ENCODE peak calls at places on chromosome 21, in seven cellular contexts. One of them, this sample, is unnamed.
A peak's percentile ranks its signal among the peaks of the same experiment; 100 is the strongest.

GRCh38 chr21:26199471-26199870 is 28.9 kb upstream of the APP start:
- DNase-seq in nucleus accumbens: no peak
- DNase-seq in SJSA1: no peak
- DNase-seq in substantia nigra: no peak
- DNase-seq in left cardiac atrium: no peak
- DNase-seq in skeletal muscle cell: peak; percentile 36
- DNase-seq in RCC 7860: no peak
- DNase-seq in this sample: no peak

GRCh38 chr21:30164796-30165195 is 1.8 kb downstream of the CLDN17 start:
- DNase-seq in nucleus accumbens: no peak
- DNase-seq in SJSA1: no peak
- DNase-seq in substantia nigra: no peak
- DNase-seq in left cardiac atrium: no peak
- DNase-seq in skeletal muscle cell: no peak
- DNase-seq in RCC 7860: no peak
- DNase-seq in this sample: no peak

GRCh38 chr21:29072873-29073221 is 601 bp downstream of the CCT8 start:
- DNase-seq in nucleus accumbens: no peak
- DNase-seq in SJSA1: no peak
- DNase-seq in substantia nigra: no peak
- DNase-seq in left cardiac atrium: no peak
- DNase-seq in skeletal muscle cell: no peak
- DNase-seq in RCC 7860: no peak
- DNase-seq in this sample: no peak

GRCh38 chr21:45997495-45998275 is 16.1 kb downstream of the COL6A1 start:
- DNase-seq in nucleus accumbens: no peak
- DNase-seq in SJSA1: no peak
- DNase-seq in substantia nigra: no peak
- DNase-seq in left cardiac atrium: peak; percentile 22
- DNase-seq in skeletal muscle cell: no peak
- DNase-seq in RCC 7860: no peak
- DNase-seq in this sample: no peak

GRCh38 chr21:38628426-38628825 is 130.1 kb upstream of the ERG start:
- DNase-seq in nucleus accumbens: no peak
- DNase-seq in SJSA1: no peak
- DNase-seq in substantia nigra: no peak
- DNase-seq in left cardiac atrium: no peak
- DNase-seq in skeletal muscle cell: no peak
- DNase-seq in RCC 7860: no peak
- DNase-seq in this sample: no peak

GRCh38 chr21:29481641-29482040 is 182.9 kb downstream of the BACH1 start:
- DNase-seq in nucleus accumbens: no peak
- DNase-seq in SJSA1: peak; percentile 83
- DNase-seq in substantia nigra: no peak
- DNase-seq in left cardiac atrium: no peak
- DNase-seq in skeletal muscle cell: peak; percentile 43
- DNase-seq in RCC 7860: no peak
- DNase-seq in this sample: no peak

GRCh38 chr21:44520326-44521300 is 19.4 kb downstream of the KRTAP10-1 start:
- DNase-seq in nucleus accumbens: no peak
- DNase-seq in SJSA1: no peak
- DNase-seq in substantia nigra: no peak
- DNase-seq in left cardiac atrium: peak; percentile 9
- DNase-seq in skeletal muscle cell: no peak
- DNase-seq in RCC 7860: no peak
- DNase-seq in this sample: no peak

GRCh38 chr21:38965910-38966504 is 160.3 kb downstream of the ETS2 start:
- DNase-seq in nucleus accumbens: no peak
- DNase-seq in SJSA1: no peak
- DNase-seq in substantia nigra: no peak
- DNase-seq in left cardiac atrium: no peak
- DNase-seq in skeletal muscle cell: no peak
- DNase-seq in RCC 7860: no peak
- DNase-seq in this sample: no peak

GRCh38 chr21:45142916-45143315 is 68.5 kb downstream of the ADARB1 start:
- DNase-seq in nucleus accumbens: no peak
- DNase-seq in SJSA1: no peak
- DNase-seq in substantia nigra: no peak
- DNase-seq in left cardiac atrium: no peak
- DNase-seq in skeletal muscle cell: no peak
- DNase-seq in RCC 7860: no peak
- DNase-seq in this sample: no peak

GRCh38 chr21:15706686-15707085 is 23.1 kb upstream of the USP25 start:
- DNase-seq in nucleus accumbens: no peak
- DNase-seq in SJSA1: peak; percentile 70
- DNase-seq in substantia nigra: no peak
- DNase-seq in left cardiac atrium: peak; percentile 19
- DNase-seq in skeletal muscle cell: peak; percentile 98
- DNase-seq in RCC 7860: peak; percentile 86
- DNase-seq in this sample: no peak

GRCh38 chr21:34498623-34499022 is 13.4 kb downstream of the KCNE1 start:
- DNase-seq in nucleus accumbens: no peak
- DNase-seq in SJSA1: no peak
- DNase-seq in substantia nigra: no peak
- DNase-seq in left cardiac atrium: no peak
- DNase-seq in skeletal muscle cell: peak; percentile 29
- DNase-seq in RCC 7860: no peak
- DNase-seq in this sample: peak; percentile 28

GRCh38 chr21:42546433-42546832 is 32.8 kb downstream of the SLC37A1 start:
- DNase-seq in nucleus accumbens: no peak
- DNase-seq in SJSA1: no peak
- DNase-seq in substantia nigra: no peak
- DNase-seq in left cardiac atrium: no peak
- DNase-seq in skeletal muscle cell: no peak
- DNase-seq in RCC 7860: no peak
- DNase-seq in this sample: no peak

GRCh38 chr21:46323227-46323709 is 402 bp downstream of the C21orf58 start:
- DNase-seq in nucleus accumbens: no peak
- DNase-seq in SJSA1: no peak
- DNase-seq in substantia nigra: no peak
- DNase-seq in left cardiac atrium: peak; percentile 44
- DNase-seq in skeletal muscle cell: no peak
- DNase-seq in RCC 7860: no peak
- DNase-seq in this sample: no peak

GRCh38 chr21:44996096-44996495 is 56.3 kb downstream of the SLX9 start:
- DNase-seq in nucleus accumbens: no peak
- DNase-seq in SJSA1: no peak
- DNase-seq in substantia nigra: no peak
- DNase-seq in left cardiac atrium: no peak
- DNase-seq in skeletal muscle cell: no peak
- DNase-seq in RCC 7860: no peak
- DNase-seq in this sample: no peak

GRCh38 chr21:38879912-38880577 is 74.3 kb downstream of the ETS2 start:
- DNase-seq in nucleus accumbens: no peak
- DNase-seq in SJSA1: no peak
- DNase-seq in substantia nigra: no peak
- DNase-seq in left cardiac atrium: no peak
- DNase-seq in skeletal muscle cell: no peak
- DNase-seq in RCC 7860: no peak
- DNase-seq in this sample: no peak

GRCh38 chr21:17491716-17492414 is 21.0 kb upstream of the CXADR start:
- DNase-seq in nucleus accumbens: no peak
- DNase-seq in SJSA1: peak; percentile 70
- DNase-seq in substantia nigra: no peak
- DNase-seq in left cardiac atrium: peak; percentile 33
- DNase-seq in skeletal muscle cell: peak; percentile 98
- DNase-seq in RCC 7860: peak; percentile 78
- DNase-seq in this sample: peak; percentile 88